ENCODE peak calls at places on chromosomes 7 and 10, in four cellular contexts. One of them, this sample, is unnamed.

GRCh38 chr10:95201736-95202135 is 7.7 kb downstream of the ACSM6 start:
- DNase-seq in kidney: no peak
- DNase-seq in breast epithelium: no peak
- DNase-seq in pancreas: no peak
- DNase-seq in this sample: no peak

GRCh38 chr10:30676319-30676718 is 46.8 kb upstream of the LYZL2 start:
- DNase-seq in kidney: no peak
- DNase-seq in breast epithelium: no peak
- DNase-seq in pancreas: no peak
- DNase-seq in this sample: no peak

GRCh38 chr10:73837072-73837471 is 25.7 kb upstream of the NDST2 start:
- DNase-seq in kidney: no peak
- DNase-seq in breast epithelium: no peak
- DNase-seq in pancreas: no peak
- DNase-seq in this sample: no peak

GRCh38 chr7:43385856-43386255 is 197.1 kb upstream of the STK17A start:
- DNase-seq in kidney: no peak
- DNase-seq in breast epithelium: no peak
- DNase-seq in pancreas: no peak
- DNase-seq in this sample: no peak

GRCh38 chr7:130822642-130823041 is 88.6 kb upstream of the KLF14 start:
- DNase-seq in kidney: no peak
- DNase-seq in breast epithelium: no peak
- DNase-seq in pancreas: no peak
- DNase-seq in this sample: no peak

GRCh38 chr10:9342865-9343450 is 1288.5 kb downstream of the GATA3 start:
- DNase-seq in kidney: no peak
- DNase-seq in breast epithelium: no peak
- DNase-seq in pancreas: no peak
- DNase-seq in this sample: no peak

GRCh38 chr10:102420443-102420809 is 210 bp upstream of the FBXL15 start:
- DNase-seq in kidney: no peak
- DNase-seq in breast epithelium: no peak
- DNase-seq in pancreas: no peak
- DNase-seq in this sample: no peak

GRCh38 chr7:5528071-5528814 is 104.6 kb upstream of the TNRC18 start:
- DNase-seq in kidney: peak; percentile 82
- DNase-seq in breast epithelium: no peak
- DNase-seq in pancreas: peak; percentile 66
- DNase-seq in this sample: no peak

GRCh38 chr7:55069271-55069792 is 50.5 kb downstream of the EGFR start:
- DNase-seq in kidney: no peak
- DNase-seq in breast epithelium: no peak
- DNase-seq in pancreas: no peak
- DNase-seq in this sample: no peak

GRCh38 chr7:9709211-9709610 is 1264.5 kb upstream of the PHF14 start:
- DNase-seq in kidney: no peak
- DNase-seq in breast epithelium: no peak
- DNase-seq in pancreas: no peak
- DNase-seq in this sample: no peak

GRCh38 chr7:38105874-38106483 is 72.1 kb upstream of the STARD3NL start:
- DNase-seq in kidney: no peak
- DNase-seq in breast epithelium: no peak
- DNase-seq in pancreas: no peak
- DNase-seq in this sample: no peak

GRCh38 chr10:127372361-127372760 is 176.0 kb upstream of the INSYN2A start:
- DNase-seq in kidney: no peak
- DNase-seq in breast epithelium: no peak
- DNase-seq in pancreas: no peak
- DNase-seq in this sample: no peak

GRCh38 chr7:46356365-46356764 is 435.3 kb upstream of the IGFBP3 start:
- DNase-seq in kidney: no peak
- DNase-seq in breast epithelium: no peak
- DNase-seq in pancreas: no peak
- DNase-seq in this sample: no peak

GRCh38 chr7:81624021-81624630 is 145.7 kb downstream of the HGF start:
- DNase-seq in kidney: no peak
- DNase-seq in breast epithelium: no peak
- DNase-seq in pancreas: no peak
- DNase-seq in this sample: no peak

GRCh38 chr10:44848211-44848610 is 62.9 kb upstream of the TMEM72 start:
- DNase-seq in kidney: no peak
- DNase-seq in breast epithelium: no peak
- DNase-seq in pancreas: no peak
- DNase-seq in this sample: no peak

GRCh38 chr7:7564323-7564780 is 2.3 kb upstream of the MIOS start:
- DNase-seq in kidney: no peak
- DNase-seq in breast epithelium: no peak
- DNase-seq in pancreas: no peak
- DNase-seq in this sample: no peak

GRCh38 chr7:153022796-153023592 is 263.4 kb downstream of the ACTR3B start:
- DNase-seq in kidney: no peak
- DNase-seq in breast epithelium: no peak
- DNase-seq in pancreas: no peak
- DNase-seq in this sample: no peak

GRCh38 chr7:155262010-155262409 is 35.7 kb upstream of the INSIG1 start:
- DNase-seq in kidney: no peak
- DNase-seq in breast epithelium: no peak
- DNase-seq in pancreas: no peak
- DNase-seq in this sample: no peak

GRCh38 chr10:85602713-85603112 is 763.9 kb downstream of the GRID1 start:
- DNase-seq in kidney: no peak
- DNase-seq in breast epithelium: no peak
- DNase-seq in pancreas: no peak
- DNase-seq in this sample: no peak

GRCh38 chr10:77501152-77501845 is 136.3 kb downstream of the KCNMA1 start:
- DNase-seq in kidney: peak; percentile 75
- DNase-seq in breast epithelium: no peak
- DNase-seq in pancreas: no peak
- DNase-seq in this sample: peak; percentile 36

GRCh38 chr10:3077940-3078630 is 10.7 kb downstream of the PFKP start:
- DNase-seq in kidney: peak; percentile 67
- DNase-seq in breast epithelium: peak; percentile 5
- DNase-seq in pancreas: no peak
- DNase-seq in this sample: no peak
- H3K4me1 ChIP-seq in kidney: no peaks in the 10 kb centered on the region
- H3K4me1 ChIP-seq in breast epithelium: no peaks in the 10 kb centered on the region
- H3K4me1 ChIP-seq in pancreas: no peaks in the 10 kb centered on the region
- H3K4me1 ChIP-seq in this sample: peaks cover 4% of the 10 kb centered on the region

DNA sequence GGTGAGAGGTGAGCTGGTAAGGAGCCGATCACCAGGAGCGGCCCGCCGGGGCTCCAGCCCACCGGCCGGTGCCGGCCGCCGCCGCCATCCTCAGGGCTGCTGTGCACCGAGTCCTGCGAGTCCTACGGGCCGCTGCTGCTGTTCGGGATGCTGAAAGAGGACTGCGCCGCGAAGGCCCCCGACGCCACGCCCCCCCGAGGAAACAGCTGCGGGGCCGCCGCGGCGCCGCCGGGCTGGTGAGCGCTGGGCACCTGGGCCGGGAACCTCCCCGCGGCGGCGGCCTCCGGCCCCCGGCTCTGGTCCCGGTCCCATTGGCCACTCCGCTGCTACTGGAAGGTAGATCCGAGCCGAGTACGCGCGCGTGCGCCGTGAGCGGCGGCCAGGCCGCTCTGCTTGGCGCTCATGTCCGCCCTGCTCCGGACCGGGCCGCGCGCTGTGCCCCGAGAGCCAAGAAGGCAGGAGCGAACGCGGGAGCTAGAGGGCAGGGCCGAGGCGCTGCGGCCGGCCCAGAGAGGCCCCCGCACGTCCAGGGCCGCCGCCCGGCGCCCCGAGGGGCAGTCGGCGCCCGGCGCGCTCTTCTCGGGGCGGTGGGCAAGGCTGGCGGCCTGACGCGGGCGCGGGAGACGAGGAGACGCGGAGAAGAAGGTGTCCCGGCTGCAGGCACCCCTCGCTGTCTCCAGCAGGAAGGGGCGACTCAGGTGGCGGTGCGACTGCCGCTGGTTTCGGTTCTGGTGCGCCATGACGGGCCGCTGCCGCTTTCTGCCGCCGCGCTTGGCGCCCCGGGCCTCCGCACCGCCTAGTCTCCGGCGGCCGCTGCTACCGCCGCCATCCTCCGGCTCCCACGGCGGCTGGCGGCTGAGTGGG is 121.3 kb upstream of the WIPF3 start:
- DNase-seq in kidney: peak; percentile 93
- DNase-seq in breast epithelium: peak; percentile 75
- DNase-seq in pancreas: peak; percentile 86
- DNase-seq in this sample: peak; percentile 8
- TF ChIP-seq CTCF in kidney: no peak
- TF ChIP-seq CTCF in breast epithelium: no peak
- TF ChIP-seq CTCF in pancreas: no peak
- TF ChIP-seq CTCF in this sample: no peak

DNA sequence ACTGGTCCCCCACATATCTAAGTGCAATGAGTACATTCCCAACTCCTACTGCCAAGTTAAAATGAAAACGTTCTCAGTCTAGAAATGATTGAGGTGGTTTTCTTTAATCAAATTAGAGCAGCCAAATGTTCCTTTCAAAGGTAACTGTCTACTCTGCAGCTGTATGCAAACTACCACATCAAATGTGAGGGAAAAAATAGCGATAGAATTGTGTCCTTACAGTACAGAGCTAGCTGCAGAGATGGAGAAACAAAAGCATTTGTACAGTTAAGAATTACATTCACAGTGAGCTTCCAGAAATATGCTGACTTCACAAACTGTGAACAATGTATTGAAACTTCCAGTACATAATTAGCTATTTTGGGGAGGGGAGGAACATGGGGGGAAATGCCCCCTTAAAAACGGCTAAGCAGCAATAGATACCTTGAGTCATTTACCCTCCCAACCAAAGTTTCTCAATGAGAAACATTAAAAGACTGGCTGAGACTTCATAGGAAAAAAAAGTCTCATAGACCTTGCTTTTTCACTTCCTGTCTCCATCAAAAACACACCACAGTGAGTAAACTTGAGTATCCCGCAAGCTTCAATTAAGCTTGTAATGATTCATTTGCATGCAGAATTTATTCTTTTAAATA is 22.9 kb downstream of the CDK6 start:
- DNase-seq in kidney: no peak
- DNase-seq in breast epithelium: no peak
- DNase-seq in pancreas: no peak
- DNase-seq in this sample: no peak
- H3K4me1 ChIP-seq in kidney: peaks cover 7% of the 10 kb centered on the region
- H3K4me1 ChIP-seq in breast epithelium: no peaks in the 10 kb centered on the region
- H3K4me1 ChIP-seq in pancreas: peaks cover 15% of the 10 kb centered on the region
- H3K4me1 ChIP-seq in this sample: peaks cover 17% of the 10 kb centered on the region

DNA sequence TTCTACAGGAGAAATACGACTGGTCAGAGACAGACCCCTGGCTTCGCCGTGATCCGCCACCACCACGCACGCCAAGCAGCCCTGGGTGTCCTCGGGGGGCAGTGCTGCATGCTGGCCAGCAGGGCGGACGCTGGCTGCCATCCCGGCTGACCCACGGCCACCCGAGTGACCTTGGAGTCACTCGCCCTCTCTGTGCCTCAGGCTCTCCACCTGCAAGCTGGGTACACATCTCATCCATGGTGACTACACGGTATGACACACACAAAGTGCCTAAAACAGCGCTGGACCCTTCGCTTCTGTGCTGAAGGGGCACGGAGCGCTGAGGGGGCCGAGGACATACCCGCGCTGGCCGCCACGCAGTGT is 62.0 kb upstream of the RNF32 start:
- DNase-seq in kidney: no peak
- DNase-seq in breast epithelium: no peak
- DNase-seq in pancreas: no peak
- DNase-seq in this sample: no peak
- TF ChIP-seq CTCF in kidney: no peak
- TF ChIP-seq CTCF in breast epithelium: no peak
- TF ChIP-seq CTCF in pancreas: no peak
- TF ChIP-seq CTCF in this sample: no peak

GRCh38 chr7:88310950-88311674 is 4.4 kb upstream of the STEAP4 start:
- DNase-seq in kidney: no peak
- DNase-seq in breast epithelium: no peak
- DNase-seq in pancreas: no peak
- DNase-seq in this sample: no peak
- H3K4me1 ChIP-seq in kidney: no peaks in the 10 kb centered on the region
- H3K4me1 ChIP-seq in breast epithelium: no peaks in the 10 kb centered on the region
- H3K4me1 ChIP-seq in pancreas: peaks cover 11% of the 10 kb centered on the region
- H3K4me1 ChIP-seq in this sample: peaks cover 12% of the 10 kb centered on the region

DNA sequence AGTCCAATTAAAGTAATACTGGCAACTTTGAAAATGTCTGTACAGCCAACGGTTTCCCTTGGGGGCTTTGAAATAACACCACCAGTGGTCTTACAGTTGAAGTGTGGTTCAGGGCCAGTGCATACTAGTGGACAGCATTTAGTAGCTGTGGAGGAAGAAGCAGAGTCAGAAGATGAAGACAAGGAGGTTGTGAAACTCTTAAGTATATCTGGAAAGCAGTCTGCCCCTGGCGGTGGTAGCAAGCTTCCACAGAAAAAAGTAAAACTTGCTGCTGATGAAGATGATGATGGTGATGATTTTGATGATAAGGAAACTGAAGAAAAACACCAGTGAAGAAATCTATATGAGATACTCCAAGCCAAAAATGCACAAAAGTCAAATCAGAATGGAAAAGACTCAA is 72.2 kb downstream of the ZNF783 start:
- DNase-seq in kidney: no peak
- DNase-seq in breast epithelium: no peak
- DNase-seq in pancreas: no peak
- DNase-seq in this sample: no peak
- TF ChIP-seq CTCF in kidney: no peak
- TF ChIP-seq CTCF in breast epithelium: no peak
- TF ChIP-seq CTCF in pancreas: no peak
- TF ChIP-seq CTCF in this sample: no peak

GRCh38 chr10:52965489-52965888 is 192.9 kb upstream of the MBL2 start:
- DNase-seq in kidney: no peak
- DNase-seq in breast epithelium: no peak
- DNase-seq in pancreas: no peak
- DNase-seq in this sample: no peak
- H3K4me1 ChIP-seq in kidney: no peaks in the 10 kb centered on the region
- H3K4me1 ChIP-seq in breast epithelium: no peaks in the 10 kb centered on the region
- H3K4me1 ChIP-seq in pancreas: no peaks in the 10 kb centered on the region
- H3K4me1 ChIP-seq in this sample: no peaks in the 10 kb centered on the region

DNA sequence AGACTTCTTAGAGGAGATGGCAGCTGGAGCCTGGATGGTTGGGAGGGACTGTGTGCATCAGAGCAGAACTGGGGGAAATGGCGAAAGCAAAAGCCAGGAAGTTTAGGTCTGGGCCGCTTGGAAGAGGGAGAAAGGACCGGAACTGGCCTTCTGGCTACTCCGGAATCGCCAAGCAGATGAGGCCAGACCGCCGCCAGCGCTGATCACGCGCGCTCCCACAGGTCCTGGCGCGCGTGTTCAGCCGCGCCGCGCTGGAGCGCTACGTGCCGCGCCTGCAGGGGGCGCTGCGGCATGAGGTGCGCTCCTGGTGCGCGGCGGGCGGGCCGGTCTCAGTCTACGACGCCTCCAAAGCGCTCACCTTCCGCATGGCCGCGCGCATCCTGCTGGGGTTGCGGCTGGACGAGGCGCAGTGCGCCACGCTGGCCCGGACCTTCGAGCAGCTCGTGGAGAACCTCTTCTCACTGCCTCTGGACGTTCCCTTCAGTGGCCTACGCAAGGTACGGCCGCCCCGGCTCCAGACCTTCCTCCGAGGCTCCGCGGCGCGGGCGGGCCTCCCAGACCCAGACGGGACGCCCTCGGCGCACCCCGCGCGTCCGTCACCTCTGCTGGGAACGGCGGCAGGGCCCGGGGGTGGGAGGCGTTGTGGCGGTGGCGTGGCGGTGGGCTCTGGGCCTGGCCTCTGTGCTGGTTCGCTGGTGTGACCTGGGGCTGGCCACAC is 2.1 kb downstream of the CYP26C1 start:
- DNase-seq in kidney: peak; percentile 70
- DNase-seq in breast epithelium: no peak
- DNase-seq in pancreas: peak; percentile 68
- DNase-seq in this sample: no peak
- TF ChIP-seq CTCF in kidney: peak; percentile 42
- TF ChIP-seq CTCF in breast epithelium: no peak
- TF ChIP-seq CTCF in pancreas: no peak
- TF ChIP-seq CTCF in this sample: peak; percentile 53